ENCODE peak calls at places on chromosome 18, in six cellular contexts. H, T, U, P, V and Z are unnamed samples. For H3K36me3, the result is how much of the 10 kb centered on the place peaks cover.

GRCh38 chr18:6682437-6683111 is 46.9 kb upstream of the ARHGAP28 start:
- DNase-seq in H (no peak), T (no peak), U (no peak), P (no peak), V (no peak), Z (no peak)

GRCh38 chr18:78271790-78272189 is 707.8 kb upstream of the SALL3 start:
- DNase-seq in H (no peak), T (no peak), U (no peak), P (no peak), V (no peak), Z (no peak)

GRCh38 chr18:46152436-46152807 is 48.2 kb downstream of the HAUS1 start:
- DNase-seq in H (no peak), T (no peak), U (no peak), P (no peak), V (no peak), Z (peak)

GRCh38 chr18:29586210-29586609 is 1409.3 kb upstream of the CDH2 start:
- DNase-seq in H (no peak), T (no peak), U (no peak), P (no peak), V (no peak), Z (no peak)

GRCh38 chr18:79611040-79611681 is 68.4 kb upstream of the CTDP1 start:
- DNase-seq in H (peak), T (no peak), U (peak), P (no peak), V (no peak), Z (peak)

GRCh38 chr18:433297-433696 is 67.2 kb downstream of the COLEC12 start:
- DNase-seq in H (no peak), T (no peak), U (no peak), P (no peak), V (no peak), Z (no peak)

GRCh38 chr18:8264861-8265411 is 344.3 kb upstream of the RAB12 start:
- DNase-seq in H (no peak), T (no peak), U (no peak), P (peak), V (peak), Z (no peak)

GRCh38 chr18:5309888-5310470 is 14.5 kb upstream of the ZBTB14 start:
- DNase-seq in H (no peak), T (no peak), U (no peak), P (no peak), V (no peak), Z (no peak)

GRCh38 chr18:47418746-47419145 is 167.3 kb upstream of the SKOR2 start:
- DNase-seq in H (no peak), T (no peak), U (no peak), P (no peak), V (no peak), Z (no peak)

GRCh38 chr18:10244341-10244740 is 210.1 kb upstream of the APCDD1 start:
- DNase-seq in H (peak), T (no peak), U (no peak), P (no peak), V (no peak), Z (no peak)

GRCh38 chr18:35580748-35581534 is 599 bp upstream of the GALNT1 start:
- DNase-seq in H (peak), T (peak), U (peak), P (peak), V (peak), Z (peak)

GRCh38 chr18:33304277-33304676 is 136.2 kb downstream of the CCDC178 start:
- DNase-seq in H (no peak), T (no peak), U (no peak), P (no peak), V (no peak), Z (no peak)

DNA sequence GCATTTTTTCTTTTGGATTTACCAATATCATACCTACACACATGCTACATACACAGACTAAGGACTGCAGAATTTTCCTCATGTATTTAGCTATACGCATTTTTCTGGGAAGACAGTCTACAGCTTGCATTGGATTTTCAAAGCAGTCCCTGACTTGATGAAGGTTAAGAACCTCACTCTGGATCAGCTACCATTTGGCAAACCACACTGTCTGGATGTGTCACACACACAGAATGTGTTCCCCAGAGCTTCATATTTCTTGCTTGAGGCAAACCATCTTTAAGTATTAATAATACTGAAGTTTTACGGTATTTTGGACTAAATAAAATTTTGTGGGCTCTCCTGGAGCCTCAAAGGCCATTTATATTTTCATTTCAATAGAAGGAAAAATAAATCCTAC is 102.3 kb downstream of the TCF4 start:
- DNase-seq in H (no peak), T (no peak), U (no peak), P (no peak), V (no peak), Z (no peak)
- H3K4me3 ChIP-seq in H (no peak), T (no peak), U (no peak), P (no peak), V (no peak), Z (no peak)

DNA sequence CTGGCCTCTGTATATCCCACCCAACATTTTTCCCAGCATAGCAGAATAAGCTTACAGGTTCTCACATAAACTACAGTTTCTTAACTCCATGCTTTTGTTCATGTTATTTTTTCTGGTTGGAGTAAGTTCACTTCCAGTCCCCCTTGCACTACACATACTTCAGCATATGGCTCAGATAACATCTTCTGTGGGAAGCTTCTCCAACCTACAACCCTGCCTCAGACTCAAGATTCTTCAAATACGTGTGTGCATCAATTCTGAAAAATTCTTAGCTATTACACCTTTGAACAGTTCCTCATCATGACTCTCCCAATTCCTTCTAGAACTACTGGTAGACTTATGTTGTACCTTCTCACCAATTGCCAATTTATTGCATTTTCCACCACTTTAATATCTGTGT is 7.5 kb upstream of the CPLX4 start:
- DNase-seq in H (no peak), T (no peak), U (no peak), P (no peak), V (no peak), Z (no peak)
- H3K36me3 ChIP-seq in H (under half), T (half or more), U (half or more), P (under half), V (under half), Z (under half)

GRCh38 chr18:60069145-60069544 is 169.3 kb downstream of the PMAIP1 start:
- DNase-seq in H (no peak), T (no peak), U (no peak), P (no peak), V (no peak), Z (no peak)
- H3K27ac ChIP-seq in H (no peak), T (no peak), U (no peak), P (no peak), V (no peak), Z (no peak)

GRCh38 chr18:51029378-51029693 is 677 bp upstream of the SMAD4 start:
- DNase-seq in H (no peak), T (no peak), U (no peak), P (no peak), V (no peak), Z (no peak)

GRCh38 chr18:51029694-51030536 is at the start of gene SMAD4:
- DNase-seq in H (peak), T (peak), U (peak), P (peak), V (peak), Z (peak)

GRCh38 chr18:51025512-51025911 is 4.5 kb upstream of the SMAD4 start:
- DNase-seq in H (no peak), T (no peak), U (no peak), P (no peak), V (no peak), Z (no peak)

GRCh38 chr18:51030537-51031258 is 685 bp downstream of the SMAD4 start:
- DNase-seq in H (peak), T (peak), U (peak), P (peak), V (peak), Z (peak)

DNA sequence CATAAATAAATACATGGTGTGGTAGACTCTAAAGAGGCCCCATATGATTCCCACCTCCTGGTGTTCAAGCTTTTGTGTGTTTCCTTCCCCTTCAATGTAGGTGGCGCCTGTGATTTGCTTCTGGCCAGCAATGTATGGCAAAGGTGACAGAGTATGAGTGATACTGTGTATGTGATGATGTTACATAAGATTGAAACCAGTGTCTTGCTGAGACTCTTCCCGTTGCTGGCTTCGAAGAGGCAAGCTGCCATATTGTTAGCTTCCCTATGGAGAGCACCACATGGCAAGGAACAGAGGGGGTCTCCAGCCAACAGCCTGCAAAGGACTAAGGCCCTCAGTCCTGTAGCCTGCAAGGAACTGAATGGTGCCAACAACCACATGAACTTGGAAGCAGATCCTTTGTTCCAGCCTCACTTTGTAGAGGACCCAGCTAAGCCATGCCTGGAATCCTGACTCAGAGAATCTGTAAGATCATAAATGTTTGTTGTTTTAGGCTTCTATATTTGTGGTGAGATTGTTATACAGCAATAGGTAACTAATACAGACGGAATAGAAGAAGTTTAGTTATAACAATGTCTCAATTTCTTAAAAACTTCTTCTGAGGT is 1.7 kb upstream of the SMAD4 start:
- DNase-seq in H (no peak), T (no peak), U (no peak), P (no peak), V (no peak), Z (no peak)
- H3K4me3 ChIP-seq in H (no peak), T (no peak), U (no peak), P (no peak), V (no peak), Z (no peak)

GRCh38 chr18:13134551-13135401 is 83.8 kb upstream of the LDLRAD4 start:
- DNase-seq in H (no peak), T (no peak), U (no peak), P (no peak), V (no peak), Z (no peak)
- H3K36me3 ChIP-seq in H (under half), T (under half), U (under half), P (under half), V (under half), Z (under half)

DNA sequence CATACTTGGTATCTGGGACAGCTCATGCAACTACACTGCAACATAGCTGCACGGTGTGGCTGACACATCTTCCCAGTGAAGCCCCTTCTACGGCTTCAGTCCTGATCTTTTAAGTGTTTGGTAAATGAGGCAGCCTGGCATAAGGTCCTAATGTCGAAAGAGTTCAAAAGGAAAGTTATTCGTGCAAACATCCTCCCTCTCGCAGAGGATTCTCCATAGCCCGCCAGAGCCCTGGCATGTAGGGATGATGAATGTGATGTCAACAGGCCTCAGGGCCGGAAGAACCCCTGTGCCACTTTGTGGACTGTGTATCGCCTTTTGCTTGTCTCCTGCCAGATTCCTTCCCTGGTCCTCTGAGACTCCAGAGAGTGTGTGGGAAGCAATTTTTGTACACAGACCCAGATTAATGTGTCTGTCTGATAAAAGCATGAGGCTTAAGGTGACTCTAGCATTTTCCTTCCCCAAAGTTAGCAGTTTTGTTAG is 88.5 kb downstream of the SOCS6 start:
- DNase-seq in H (no peak), T (no peak), U (no peak), P (peak), V (no peak), Z (no peak)
- H3K27ac ChIP-seq in H (no peak), T (no peak), U (no peak), P (no peak), V (no peak), Z (no peak)

GRCh38 chr18:63146185-63146584 is 173.4 kb downstream of the BCL2 start:
- DNase-seq in H (no peak), T (no peak), U (no peak), P (no peak), V (no peak), Z (no peak)
- H3K4me3 ChIP-seq in H (no peak), T (no peak), U (no peak), P (no peak), V (no peak), Z (no peak)

GRCh38 chr18:23550898-23551297 is 35.4 kb downstream of the NPC1 start:
- DNase-seq in H (no peak), T (no peak), U (no peak), P (no peak), V (no peak), Z (no peak)

GRCh38 chr18:23547806-23548205 is 38.5 kb downstream of the NPC1 start:
- DNase-seq in H (no peak), T (no peak), U (no peak), P (no peak), V (no peak), Z (no peak)

GRCh38 chr18:23548719-23549118 is 37.6 kb downstream of the NPC1 start:
- DNase-seq in H (no peak), T (no peak), U (no peak), P (no peak), V (no peak), Z (no peak)

GRCh38 chr18:23553887-23554286 is 32.4 kb downstream of the NPC1 start:
- DNase-seq in H (no peak), T (no peak), U (no peak), P (no peak), V (no peak), Z (no peak)

GRCh38 chr18:23551978-23552377 is 34.3 kb downstream of the NPC1 start:
- DNase-seq in H (no peak), T (no peak), U (no peak), P (no peak), V (no peak), Z (no peak)
- H3K36me3 ChIP-seq in H (under half), T (half or more), U (half or more), P (under half), V (under half), Z (under half)

DNA sequence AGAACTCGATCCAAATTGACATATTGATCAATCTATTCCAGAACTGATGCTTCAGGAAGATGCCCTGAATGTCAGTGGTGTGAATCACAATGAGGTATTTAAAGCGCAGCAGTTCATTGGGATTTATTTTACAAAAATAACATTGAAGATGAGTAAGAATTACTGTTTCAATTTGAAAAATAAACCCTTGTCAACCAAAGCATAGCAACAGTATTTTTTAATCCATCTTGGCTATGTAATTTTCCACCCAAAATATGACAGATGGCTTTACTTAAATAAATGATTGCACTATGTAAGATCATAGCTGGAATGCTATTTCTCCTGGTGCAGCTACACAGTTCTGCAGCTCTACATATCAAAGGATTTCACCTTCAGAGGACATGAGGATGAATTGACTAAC is 398.2 kb upstream of the CDH20 start:
- DNase-seq in H (no peak), T (no peak), U (no peak), P (no peak), V (no peak), Z (no peak)
- H3K27ac ChIP-seq in H (no peak), T (no peak), U (no peak), P (no peak), V (no peak), Z (no peak)

DNA sequence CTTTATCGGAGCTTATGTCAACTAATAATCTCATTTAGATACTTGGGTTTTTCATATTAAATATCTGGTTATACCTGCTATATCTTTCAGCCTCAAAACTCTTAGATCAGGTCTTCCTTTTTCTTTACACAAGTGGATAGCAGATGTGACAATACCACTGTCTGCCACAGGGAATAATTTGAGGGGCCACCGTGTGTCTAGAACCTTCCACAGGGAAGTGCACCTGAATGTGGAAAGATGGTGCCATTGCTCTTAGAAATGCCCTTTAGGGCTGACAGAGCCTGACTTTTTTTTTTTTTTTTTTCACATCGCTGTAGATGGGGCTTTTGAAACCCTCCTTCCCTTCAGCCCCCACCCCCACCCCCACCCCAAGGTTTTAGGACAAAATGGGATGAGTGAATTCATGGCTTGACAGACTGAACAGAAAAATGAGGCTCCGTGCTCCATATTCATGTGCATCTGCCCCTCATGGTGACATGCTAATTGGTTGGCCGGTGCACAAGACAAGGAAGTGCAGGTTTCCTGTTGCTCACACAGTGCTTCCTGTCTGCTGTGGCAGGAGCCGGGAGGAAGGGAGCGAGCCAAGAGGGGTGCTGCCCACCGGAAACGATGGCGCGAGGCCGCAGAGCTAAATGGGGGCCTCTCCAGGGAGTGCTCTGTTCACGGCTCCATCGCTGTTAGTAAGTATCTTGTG is 246.0 kb downstream of the LDLRAD4 start:
- DNase-seq in H (no peak), T (no peak), U (peak), P (no peak), V (no peak), Z (peak)
- H3K4me3 ChIP-seq in H (no peak), T (peak), U (peak), P (no peak), V (no peak), Z (peak)